ENCODE peak calls at places on chromosomes 4 and X, in nine cellular contexts. Y, K, Q, H, U, R, C, V and W are unnamed samples.

GRCh38 chr4:52945982-52946381 is 83.9 kb downstream of the RASL11B start:
- DNase-seq in Y (no peak), K (no peak), Q (no peak), H (no peak), U (no peak), R (no peak), C (no peak), V (no peak), W (no peak)

GRCh38 chr4:158895797-158896442 is 127.1 kb downstream of the FNIP2 start:
- DNase-seq in Y (no peak), K (no peak), Q (peak), H (peak), U (peak), R (no peak), C (peak), V (peak), W (no peak)

GRCh38 chrX:151346931-151347543 is 50.0 kb upstream of the VMA21 start:
- DNase-seq in Y (no peak), K (no peak), Q (no peak), H (no peak), U (no peak), R (no peak), C (no peak), V (no peak), W (no peak)

GRCh38 chr4:168803727-168804126 is 206.3 kb downstream of the CBR4 start:
- DNase-seq in Y (no peak), K (peak), Q (peak), H (peak), U (no peak), R (peak), C (peak), V (no peak), W (no peak)

GRCh38 chrX:107710617-107711391 is 64.8 kb downstream of the TSC22D3 start:
- DNase-seq in Y (no peak), K (no peak), Q (peak), H (peak), U (no peak), R (peak), C (peak), V (peak), W (peak)

GRCh38 chr4:123415977-123416376 is 19.4 kb downstream of the SPRY1 start:
- DNase-seq in Y (no peak), K (no peak), Q (peak), H (no peak), U (no peak), R (peak), C (peak), V (peak), W (no peak)

GRCh38 chr4:14856076-14856926 is 146.0 kb upstream of the CPEB2 start:
- DNase-seq in Y (peak), K (no peak), Q (peak), H (no peak), U (peak), R (peak), C (peak), V (peak), W (peak)

GRCh38 chr4:24266951-24267577 is 317.3 kb downstream of the DHX15 start:
- DNase-seq in Y (no peak), K (no peak), Q (peak), H (peak), U (no peak), R (peak), C (peak), V (no peak), W (peak)

GRCh38 chr4:100935090-100935489 is 412.2 kb downstream of the PPP3CA start:
- DNase-seq in Y (no peak), K (no peak), Q (peak), H (peak), U (no peak), R (no peak), C (peak), V (peak), W (no peak)

GRCh38 chrX:22950278-22951266 is 49.2 kb upstream of the DDX53 start:
- DNase-seq in Y (no peak), K (no peak), Q (peak), H (no peak), U (no peak), R (peak), C (peak), V (peak), W (peak)

GRCh38 chrX:106168107-106168506 is at the start of gene PWWP3B:
- DNase-seq in Y (peak), K (peak), Q (peak), H (peak), U (peak), R (peak), C (peak), V (peak), W (peak)

GRCh38 chrX:136185409-136186022 is 38.2 kb downstream of the FHL1 start:
- DNase-seq in Y (no peak), K (no peak), Q (no peak), H (no peak), U (no peak), R (no peak), C (peak), V (peak), W (peak)

GRCh38 chr4:148800943-148801342 is 358.7 kb upstream of the NR3C2 start:
- DNase-seq in Y (no peak), K (no peak), Q (no peak), H (no peak), U (no peak), R (no peak), C (no peak), V (no peak), W (no peak)

GRCh38 chr4:2714071-2714770 is 41.9 kb downstream of the TNIP2 start:
- DNase-seq in Y (no peak), K (no peak), Q (peak), H (no peak), U (no peak), R (peak), C (peak), V (no peak), W (no peak)

GRCh38 chrX:19225906-19226305 is 103.6 kb upstream of the ADGRG2 start:
- DNase-seq in Y (no peak), K (no peak), Q (peak), H (peak), U (no peak), R (peak), C (peak), V (peak), W (no peak)

GRCh38 chr4:25860586-25861421 is 2.0 kb downstream of the SEL1L3 start:
- DNase-seq in Y (peak), K (no peak), Q (peak), H (no peak), U (peak), R (no peak), C (no peak), V (no peak), W (no peak)

GRCh38 chrX:24259544-24260240 is 54.2 kb downstream of the SUPT20HL2 start:
- DNase-seq in Y (no peak), K (peak), Q (peak), H (peak), U (no peak), R (peak), C (peak), V (peak), W (peak)

GRCh38 chr4:87530868-87531267 is 1.7 kb upstream of the SPARCL1 start:
- DNase-seq in Y (no peak), K (no peak), Q (peak), H (peak), U (peak), R (peak), C (peak), V (no peak), W (no peak)

GRCh38 chr4:167897116-167897515 is 195.2 kb upstream of the ANXA10 start:
- DNase-seq in Y (no peak), K (peak), Q (peak), H (peak), U (no peak), R (no peak), C (peak), V (no peak), W (no peak)

GRCh38 chr4:119706804-119707203 is 78.2 kb upstream of the PDE5A start:
- DNase-seq in Y (no peak), K (no peak), Q (no peak), H (no peak), U (no peak), R (no peak), C (no peak), V (no peak), W (no peak)

GRCh38 chr4:153651961-153652784 is 31.9 kb upstream of the TLR2 start:
- DNase-seq in Y (no peak), K (no peak), Q (peak), H (no peak), U (no peak), R (peak), C (peak), V (peak), W (no peak)

GRCh38 chrX:147770858-147771257 is 140.9 kb upstream of the FMR1 start:
- DNase-seq in Y (no peak), K (no peak), Q (no peak), H (no peak), U (no peak), R (no peak), C (no peak), V (no peak), W (no peak)

GRCh38 chrX:21798677-21799219 is 40.7 kb upstream of the MBTPS2 start:
- DNase-seq in Y (no peak), K (no peak), Q (peak), H (no peak), U (peak), R (peak), C (peak), V (peak), W (peak)

GRCh38 chr4:38223306-38223705 is 263.1 kb downstream of the PTTG2 start:
- DNase-seq in Y (no peak), K (no peak), Q (no peak), H (no peak), U (no peak), R (no peak), C (no peak), V (no peak), W (no peak)

GRCh38 chr4:158065176-158065575 is 107.6 kb downstream of the GASK1B start:
- DNase-seq in Y (no peak), K (no peak), Q (no peak), H (peak), U (no peak), R (no peak), C (no peak), V (peak), W (no peak)

GRCh38 chr4:56723201-56723605 is 42.1 kb upstream of the HOPX start:
- DNase-seq in Y (no peak), K (no peak), Q (peak), H (no peak), U (no peak), R (no peak), C (no peak), V (peak), W (no peak)

GRCh38 chr4:134862116-134862515 is 660.5 kb upstream of the PABPC4L start:
- DNase-seq in Y (no peak), K (no peak), Q (peak), H (no peak), U (no peak), R (peak), C (peak), V (peak), W (peak)

GRCh38 chr4:185479507-185479971 is 8.0 kb upstream of the CCDC110 start:
- DNase-seq in Y (no peak), K (no peak), Q (peak), H (no peak), U (no peak), R (no peak), C (no peak), V (no peak), W (no peak)

GRCh38 chr4:108396900-108397299 is 223.5 kb upstream of the RPL34 start:
- DNase-seq in Y (no peak), K (no peak), Q (peak), H (no peak), U (no peak), R (no peak), C (no peak), V (no peak), W (no peak)

GRCh38 chr4:16278178-16278577 is 51.9 kb upstream of the TAPT1 start:
- DNase-seq in Y (no peak), K (no peak), Q (no peak), H (peak), U (no peak), R (no peak), C (no peak), V (no peak), W (no peak)
- TF ChIP-seq CTCF in Y (no peak), K (no peak), Q (no peak), H (peak), U (no peak), R (peak), C (no peak), V (peak), W (peak)

GRCh38 chr4:8468746-8469535 is 28.4 kb downstream of the TRMT44 start:
- DNase-seq in Y (peak), K (peak), Q (peak), H (peak), U (peak), R (peak), C (peak), V (peak), W (no peak)
- TF ChIP-seq CTCF in Y (peak), K (peak), Q (peak), H (peak), U (no peak), R (peak), C (peak), V (peak), W (peak)

DNA sequence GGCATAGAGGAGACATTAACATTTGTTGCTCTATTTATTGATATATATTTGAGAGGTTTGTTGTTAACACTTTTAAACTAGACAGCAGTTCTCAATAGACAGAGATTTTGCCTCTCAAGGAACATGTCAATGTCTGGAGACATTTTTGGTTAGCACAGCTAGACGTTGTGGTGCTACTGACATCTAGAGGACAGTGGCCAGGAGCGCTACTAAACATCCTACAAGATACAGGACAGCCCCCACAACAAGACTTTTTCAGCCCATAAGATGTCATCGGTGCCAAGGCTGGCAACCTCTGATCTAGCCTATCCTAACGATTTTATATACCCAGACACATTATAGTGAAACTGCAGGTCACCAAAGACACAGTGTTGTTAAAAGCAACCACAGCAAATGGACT is 18.4 kb upstream of the CTSO start:
- DNase-seq in Y (no peak), K (no peak), Q (peak), H (peak), U (no peak), R (peak), C (peak), V (peak), W (no peak)
- TF ChIP-seq CTCF in Y (peak), K (peak), Q (peak), H (peak), U (no peak), R (peak), C (peak), V (peak), W (peak)

DNA sequence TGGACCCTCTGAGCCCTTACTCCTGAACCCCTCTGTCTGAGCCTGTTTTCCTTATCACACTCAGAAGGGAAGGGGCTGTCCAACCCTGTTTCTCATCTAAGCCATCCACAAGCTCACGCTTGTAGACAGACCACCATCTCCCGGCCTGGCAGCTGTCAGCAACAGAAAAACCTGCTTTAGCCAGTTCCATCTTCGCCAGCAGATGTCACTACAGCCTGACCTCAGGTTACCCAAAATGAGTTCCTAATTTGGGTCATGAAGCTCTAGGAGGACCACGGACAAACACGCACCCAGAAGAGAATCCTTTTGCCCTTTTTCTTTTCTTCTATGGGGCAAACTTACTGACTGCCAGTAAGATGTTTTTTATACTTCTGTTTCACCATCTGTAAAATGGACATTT is 445.4 kb downstream of the BCOR start:
- DNase-seq in Y (no peak), K (no peak), Q (no peak), H (peak), U (no peak), R (no peak), C (peak), V (peak), W (no peak)
- TF ChIP-seq CTCF in Y (peak), K (no peak), Q (peak), H (peak), U (no peak), R (peak), C (peak), V (peak), W (peak)

DNA sequence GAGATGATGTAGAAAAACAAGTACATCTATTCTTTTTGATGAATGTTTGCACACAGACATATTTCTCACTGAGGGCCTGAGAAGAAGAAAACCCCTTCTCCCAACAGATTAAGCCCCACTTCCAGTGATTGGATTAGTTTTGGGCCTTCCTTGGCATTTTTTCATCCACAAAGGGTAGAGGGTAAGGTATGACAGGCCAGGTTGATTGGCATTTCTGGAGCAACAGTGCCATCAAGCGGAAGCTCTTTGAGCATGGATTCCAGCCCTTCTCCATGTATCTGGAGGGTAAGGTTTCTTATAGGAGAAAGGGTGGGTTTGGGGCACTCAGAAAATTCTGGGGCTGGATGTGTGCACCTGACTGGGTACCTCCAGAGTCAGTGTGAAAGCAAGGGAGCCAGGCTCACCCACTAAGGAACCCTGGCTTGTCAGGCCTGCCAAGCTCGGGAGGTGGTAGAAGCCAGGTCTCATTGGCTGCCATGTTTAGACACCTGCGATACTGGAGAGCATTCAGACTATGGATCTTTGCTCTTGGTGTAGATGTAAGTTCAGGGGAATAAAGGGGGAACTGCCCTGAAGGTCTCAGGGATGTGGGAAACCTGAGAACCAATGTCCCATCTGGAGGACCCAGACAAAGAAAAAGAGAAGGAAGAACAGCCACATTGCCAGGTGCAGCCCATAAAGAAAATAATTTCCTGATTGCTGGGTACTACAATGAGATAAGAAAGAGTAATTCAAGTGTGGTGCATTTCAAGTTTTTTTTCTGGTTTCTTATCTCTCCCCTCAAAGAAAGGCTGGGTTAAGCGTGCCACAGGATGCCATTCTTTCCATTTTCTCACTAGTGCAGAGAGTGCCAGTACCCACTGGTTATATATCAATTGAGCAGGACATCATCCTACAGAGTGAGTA is 222.3 kb upstream of the AGTR2 start:
- DNase-seq in Y (no peak), K (no peak), Q (no peak), H (peak), U (no peak), R (no peak), C (no peak), V (peak), W (no peak)
- TF ChIP-seq CTCF in Y (no peak), K (no peak), Q (no peak), H (peak), U (no peak), R (no peak), C (no peak), V (peak), W (peak)

GRCh38 chr4:75705198-75705712 is 19.1 kb upstream of the USO1 start:
- DNase-seq in Y (no peak), K (no peak), Q (no peak), H (peak), U (no peak), R (peak), C (no peak), V (no peak), W (no peak)

GRCh38 chr4:75710246-75710645 is 14.1 kb upstream of the USO1 start:
- DNase-seq in Y (no peak), K (no peak), Q (no peak), H (no peak), U (no peak), R (peak), C (no peak), V (no peak), W (no peak)

GRCh38 chr4:75702919-75703411 is 21.4 kb upstream of the USO1 start:
- DNase-seq in Y (no peak), K (no peak), Q (no peak), H (peak), U (no peak), R (no peak), C (no peak), V (no peak), W (no peak)

GRCh38 chr4:75708218-75708691 is 16.1 kb upstream of the USO1 start:
- DNase-seq in Y (no peak), K (no peak), Q (no peak), H (peak), U (no peak), R (no peak), C (no peak), V (peak), W (no peak)
- TF ChIP-seq CTCF in Y (peak), K (peak), Q (no peak), H (peak), U (no peak), R (peak), C (no peak), V (peak), W (peak)

GRCh38 chr4:4875611-4876010 is 16.1 kb downstream of the MSX1 start:
- DNase-seq in Y (no peak), K (no peak), Q (no peak), H (no peak), U (no peak), R (no peak), C (no peak), V (no peak), W (no peak)

GRCh38 chr4:4876945-4877661 is 17.6 kb downstream of the MSX1 start:
- DNase-seq in Y (no peak), K (no peak), Q (no peak), H (no peak), U (no peak), R (no peak), C (no peak), V (no peak), W (no peak)

GRCh38 chr4:4874254-4874653 is 14.8 kb downstream of the MSX1 start:
- DNase-seq in Y (no peak), K (no peak), Q (no peak), H (no peak), U (no peak), R (no peak), C (no peak), V (no peak), W (no peak)

GRCh38 chr4:4872148-4872903 is 12.9 kb downstream of the MSX1 start:
- DNase-seq in Y (no peak), K (peak), Q (no peak), H (peak), U (no peak), R (no peak), C (no peak), V (no peak), W (no peak)

DNA sequence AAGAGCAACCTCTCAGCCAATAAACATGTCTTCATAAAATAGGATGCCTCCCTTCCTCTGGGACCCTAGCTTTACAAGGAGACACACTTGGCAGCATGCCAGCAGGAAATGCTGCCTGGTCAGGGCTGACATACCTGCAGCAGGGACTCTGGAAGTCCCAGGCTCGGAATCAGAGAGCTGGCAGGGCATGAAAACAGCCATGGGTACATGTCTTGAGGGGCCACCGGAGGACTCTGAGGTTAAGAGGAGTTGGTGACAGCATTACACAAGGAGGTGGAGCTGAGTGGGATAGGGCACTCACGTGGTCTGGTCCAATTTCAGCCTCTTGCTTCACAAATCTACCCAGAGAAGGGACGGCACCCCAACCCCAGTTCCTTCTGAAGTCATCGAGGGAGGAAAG is 15.7 kb downstream of the MSX1 start:
- DNase-seq in Y (no peak), K (peak), Q (no peak), H (no peak), U (no peak), R (no peak), C (no peak), V (no peak), W (no peak)
- TF ChIP-seq CTCF in Y (no peak), K (no peak), Q (no peak), H (no peak), U (no peak), R (no peak), C (no peak), V (no peak), W (no peak)